ENCODE peak calls at places on chromosomes 3 and 15, in six cellular contexts. One of them, this sample, is unnamed.

GRCh38 chr15:37289109-37289765 is 188.9 kb upstream of the MEIS2 start:
- DNase-seq in PC-9: no peak
- DNase-seq in fibroblast of mammary gland: peak; percentile 27
- DNase-seq in kidney: no peak
- DNase-seq in CD4-positive, alpha-beta memory T cell: no peak
- DNase-seq in breast epithelium: no peak
- DNase-seq in this sample: no peak

GRCh38 chr3:61875488-61875887 is 314.1 kb downstream of the PTPRG start:
- DNase-seq in PC-9: no peak
- DNase-seq in fibroblast of mammary gland: no peak
- DNase-seq in kidney: no peak
- DNase-seq in CD4-positive, alpha-beta memory T cell: no peak
- DNase-seq in breast epithelium: no peak
- DNase-seq in this sample: no peak

GRCh38 chr3:186520957-186521842 is 23.0 kb downstream of the CRYGS start:
- DNase-seq in PC-9: no peak
- DNase-seq in fibroblast of mammary gland: no peak
- DNase-seq in kidney: no peak
- DNase-seq in CD4-positive, alpha-beta memory T cell: no peak
- DNase-seq in breast epithelium: no peak
- DNase-seq in this sample: no peak

GRCh38 chr3:171950373-171950772 is 89.0 kb upstream of the FNDC3B start:
- DNase-seq in PC-9: peak; percentile 65
- DNase-seq in fibroblast of mammary gland: peak; percentile 49
- DNase-seq in kidney: no peak
- DNase-seq in CD4-positive, alpha-beta memory T cell: no peak
- DNase-seq in breast epithelium: no peak
- DNase-seq in this sample: no peak

GRCh38 chr15:42691308-42691707 is 45.6 kb downstream of the CDAN1 start:
- DNase-seq in PC-9: no peak
- DNase-seq in fibroblast of mammary gland: no peak
- DNase-seq in kidney: no peak
- DNase-seq in CD4-positive, alpha-beta memory T cell: no peak
- DNase-seq in breast epithelium: no peak
- DNase-seq in this sample: no peak

GRCh38 chr3:183359036-183359435 is 69.4 kb downstream of the MCF2L2 start:
- DNase-seq in PC-9: no peak
- DNase-seq in fibroblast of mammary gland: peak; percentile 46
- DNase-seq in kidney: no peak
- DNase-seq in CD4-positive, alpha-beta memory T cell: no peak
- DNase-seq in breast epithelium: no peak
- DNase-seq in this sample: no peak

GRCh38 chr3:42689421-42690014 is 4.2 kb downstream of the KLHL40 start:
- DNase-seq in PC-9: no peak
- DNase-seq in fibroblast of mammary gland: no peak
- DNase-seq in kidney: no peak
- DNase-seq in CD4-positive, alpha-beta memory T cell: no peak
- DNase-seq in breast epithelium: no peak
- DNase-seq in this sample: no peak

GRCh38 chr3:195823998-195824397 is 12.3 kb upstream of the MUC4 start:
- DNase-seq in PC-9: peak; percentile 93
- DNase-seq in fibroblast of mammary gland: peak; percentile 38
- DNase-seq in kidney: peak; percentile 69
- DNase-seq in CD4-positive, alpha-beta memory T cell: no peak
- DNase-seq in breast epithelium: peak; percentile 55
- DNase-seq in this sample: no peak

GRCh38 chr3:134299185-134299887 is 48.7 kb upstream of the RYK start:
- DNase-seq in PC-9: no peak
- DNase-seq in fibroblast of mammary gland: peak; percentile 55
- DNase-seq in kidney: no peak
- DNase-seq in CD4-positive, alpha-beta memory T cell: no peak
- DNase-seq in breast epithelium: no peak
- DNase-seq in this sample: no peak

GRCh38 chr3:122183521-122183892 is at the start of gene CASR:
- DNase-seq in PC-9: no peak
- DNase-seq in fibroblast of mammary gland: no peak
- DNase-seq in kidney: peak; percentile 91
- DNase-seq in CD4-positive, alpha-beta memory T cell: no peak
- DNase-seq in breast epithelium: no peak
- DNase-seq in this sample: no peak

GRCh38 chr3:5016218-5017161 is 37.3 kb downstream of the BHLHE40 start:
- DNase-seq in PC-9: peak; percentile 87
- DNase-seq in fibroblast of mammary gland: peak; percentile 65
- DNase-seq in kidney: no peak
- DNase-seq in CD4-positive, alpha-beta memory T cell: peak; percentile 78
- DNase-seq in breast epithelium: no peak
- DNase-seq in this sample: no peak

GRCh38 chr3:59016930-59017616 is 32.8 kb downstream of the CFAP20DC start:
- DNase-seq in PC-9: no peak
- DNase-seq in fibroblast of mammary gland: no peak
- DNase-seq in kidney: no peak
- DNase-seq in CD4-positive, alpha-beta memory T cell: no peak
- DNase-seq in breast epithelium: no peak
- DNase-seq in this sample: no peak

GRCh38 chr3:115092220-115092791 is 54.8 kb downstream of the ZBTB20 start:
- DNase-seq in PC-9: no peak
- DNase-seq in fibroblast of mammary gland: peak; percentile 65
- DNase-seq in kidney: peak; percentile 83
- DNase-seq in CD4-positive, alpha-beta memory T cell: peak; percentile 62
- DNase-seq in breast epithelium: peak; percentile 39
- DNase-seq in this sample: no peak

GRCh38 chr15:88835646-88836045 is 32.4 kb downstream of the ACAN start:
- DNase-seq in PC-9: no peak
- DNase-seq in fibroblast of mammary gland: peak; percentile 53
- DNase-seq in kidney: no peak
- DNase-seq in CD4-positive, alpha-beta memory T cell: no peak
- DNase-seq in breast epithelium: no peak
- DNase-seq in this sample: no peak

GRCh38 chr3:21017115-21017852 is 733.7 kb downstream of the ZNF385D start:
- DNase-seq in PC-9: no peak
- DNase-seq in fibroblast of mammary gland: peak; percentile 2
- DNase-seq in kidney: no peak
- DNase-seq in CD4-positive, alpha-beta memory T cell: no peak
- DNase-seq in breast epithelium: no peak
- DNase-seq in this sample: peak; percentile 22

GRCh38 chr3:35263477-35263876 is 375.8 kb upstream of the ARPP21 start:
- DNase-seq in PC-9: no peak
- DNase-seq in fibroblast of mammary gland: no peak
- DNase-seq in kidney: no peak
- DNase-seq in CD4-positive, alpha-beta memory T cell: no peak
- DNase-seq in breast epithelium: no peak
- DNase-seq in this sample: no peak

GRCh38 chr3:23170306-23170705 is 32.8 kb upstream of the UBE2E2 start:
- DNase-seq in PC-9: no peak
- DNase-seq in fibroblast of mammary gland: peak; percentile 40
- DNase-seq in kidney: no peak
- DNase-seq in CD4-positive, alpha-beta memory T cell: no peak
- DNase-seq in breast epithelium: no peak
- DNase-seq in this sample: no peak

GRCh38 chr15:55742927-55743614 is at the start of gene PRTG:
- DNase-seq in PC-9: peak; percentile 43
- DNase-seq in fibroblast of mammary gland: peak; percentile 76
- DNase-seq in kidney: peak; percentile 89
- DNase-seq in CD4-positive, alpha-beta memory T cell: no peak
- DNase-seq in breast epithelium: no peak
- DNase-seq in this sample: no peak

GRCh38 chr3:156812521-156813335 is 13.4 kb upstream of the LEKR1 start:
- DNase-seq in PC-9: peak; percentile 96
- DNase-seq in fibroblast of mammary gland: peak; percentile 60
- DNase-seq in kidney: no peak
- DNase-seq in CD4-positive, alpha-beta memory T cell: no peak
- DNase-seq in breast epithelium: no peak
- DNase-seq in this sample: no peak

GRCh38 chr3:158100681-158101080 is 5.5 kb downstream of the SHOX2 start:
- DNase-seq in PC-9: no peak
- DNase-seq in fibroblast of mammary gland: no peak
- DNase-seq in kidney: no peak
- DNase-seq in CD4-positive, alpha-beta memory T cell: no peak
- DNase-seq in breast epithelium: no peak
- DNase-seq in this sample: no peak

GRCh38 chr15:56102401-56102800 is 109.0 kb upstream of the NEDD4 start:
- DNase-seq in PC-9: no peak
- DNase-seq in fibroblast of mammary gland: no peak
- DNase-seq in kidney: no peak
- DNase-seq in CD4-positive, alpha-beta memory T cell: no peak
- DNase-seq in breast epithelium: no peak
- DNase-seq in this sample: no peak

GRCh38 chr15:32824777-32825176 is 107.0 kb downstream of the GREM1 start:
- DNase-seq in PC-9: peak; percentile 88
- DNase-seq in fibroblast of mammary gland: peak; percentile 93
- DNase-seq in kidney: no peak
- DNase-seq in CD4-positive, alpha-beta memory T cell: no peak
- DNase-seq in breast epithelium: no peak
- DNase-seq in this sample: no peak

GRCh38 chr3:65785065-65785645 is 253.6 kb downstream of the MAGI1 start:
- DNase-seq in PC-9: peak; percentile 39
- DNase-seq in fibroblast of mammary gland: peak; percentile 80
- DNase-seq in kidney: no peak
- DNase-seq in CD4-positive, alpha-beta memory T cell: no peak
- DNase-seq in breast epithelium: no peak
- DNase-seq in this sample: peak; percentile 20

GRCh38 chr3:154976072-154976983 is 103.8 kb upstream of the MME start:
- DNase-seq in PC-9: no peak
- DNase-seq in fibroblast of mammary gland: no peak
- DNase-seq in kidney: no peak
- DNase-seq in CD4-positive, alpha-beta memory T cell: no peak
- DNase-seq in breast epithelium: no peak
- DNase-seq in this sample: no peak

GRCh38 chr3:153290278-153291015 is 128.4 kb downstream of the RAP2B start:
- DNase-seq in PC-9: no peak
- DNase-seq in fibroblast of mammary gland: peak; percentile 23
- DNase-seq in kidney: no peak
- DNase-seq in CD4-positive, alpha-beta memory T cell: peak; percentile 43
- DNase-seq in breast epithelium: no peak
- DNase-seq in this sample: no peak

GRCh38 chr3:159113476-159113875 is 311.6 kb downstream of the MFSD1 start:
- DNase-seq in PC-9: no peak
- DNase-seq in fibroblast of mammary gland: no peak
- DNase-seq in kidney: no peak
- DNase-seq in CD4-positive, alpha-beta memory T cell: no peak
- DNase-seq in breast epithelium: no peak
- DNase-seq in this sample: no peak

GRCh38 chr3:94928921-94929320 is 866.1 kb downstream of the NSUN3 start:
- DNase-seq in PC-9: peak; percentile 81
- DNase-seq in fibroblast of mammary gland: peak; percentile 49
- DNase-seq in kidney: no peak
- DNase-seq in CD4-positive, alpha-beta memory T cell: no peak
- DNase-seq in breast epithelium: no peak
- DNase-seq in this sample: no peak

GRCh38 chr3:185716436-185717090 is 108.3 kb downstream of the IGF2BP2 start:
- DNase-seq in PC-9: no peak
- DNase-seq in fibroblast of mammary gland: no peak
- DNase-seq in kidney: no peak
- DNase-seq in CD4-positive, alpha-beta memory T cell: no peak
- DNase-seq in breast epithelium: no peak
- DNase-seq in this sample: no peak

GRCh38 chr15:57085267-57085666 is 166.8 kb downstream of the TCF12 start:
- DNase-seq in PC-9: no peak
- DNase-seq in fibroblast of mammary gland: peak; percentile 13
- DNase-seq in kidney: no peak
- DNase-seq in CD4-positive, alpha-beta memory T cell: no peak
- DNase-seq in breast epithelium: no peak
- DNase-seq in this sample: no peak

GRCh38 chr3:128012050-128012449 is 40.2 kb upstream of the SEC61A1 start:
- DNase-seq in PC-9: no peak
- DNase-seq in fibroblast of mammary gland: no peak
- DNase-seq in kidney: no peak
- DNase-seq in CD4-positive, alpha-beta memory T cell: no peak
- DNase-seq in breast epithelium: no peak
- DNase-seq in this sample: no peak

GRCh38 chr3:61530355-61530754 is 31.0 kb upstream of the PTPRG start:
- DNase-seq in PC-9: no peak
- DNase-seq in fibroblast of mammary gland: peak; percentile 56
- DNase-seq in kidney: no peak
- DNase-seq in CD4-positive, alpha-beta memory T cell: no peak
- DNase-seq in breast epithelium: no peak
- DNase-seq in this sample: no peak

GRCh38 chr3:191087391-191087790 is 111.7 kb upstream of the OSTN start:
- DNase-seq in PC-9: no peak
- DNase-seq in fibroblast of mammary gland: peak; percentile 67
- DNase-seq in kidney: no peak
- DNase-seq in CD4-positive, alpha-beta memory T cell: no peak
- DNase-seq in breast epithelium: no peak
- DNase-seq in this sample: no peak

GRCh38 chr15:23437146-23437545 is 9.9 kb downstream of the GOLGA6L2 start:
- DNase-seq in PC-9: no peak
- DNase-seq in fibroblast of mammary gland: no peak
- DNase-seq in kidney: no peak
- DNase-seq in CD4-positive, alpha-beta memory T cell: no peak
- DNase-seq in breast epithelium: no peak
- DNase-seq in this sample: no peak

GRCh38 chr15:78942741-78943140 is 2.1 kb downstream of the CTSH start:
- DNase-seq in PC-9: no peak
- DNase-seq in fibroblast of mammary gland: no peak
- DNase-seq in kidney: no peak
- DNase-seq in CD4-positive, alpha-beta memory T cell: no peak
- DNase-seq in breast epithelium: no peak
- DNase-seq in this sample: no peak
- H3K4me3 ChIP-seq in PC-9: no peak overlapping the region
- H3K4me3 ChIP-seq in fibroblast of mammary gland: no peak overlapping the region
- H3K4me3 ChIP-seq in kidney: peak overlapping the region; percentile 88
- H3K4me3 ChIP-seq in CD4-positive, alpha-beta memory T cell: no peak overlapping the region
- H3K4me3 ChIP-seq in breast epithelium: no peak overlapping the region
- H3K4me3 ChIP-seq in this sample: no peak overlapping the region

GRCh38 chr15:63088532-63089245 is 33.0 kb upstream of the LACTB start:
- DNase-seq in PC-9: no peak
- DNase-seq in fibroblast of mammary gland: no peak
- DNase-seq in kidney: no peak
- DNase-seq in CD4-positive, alpha-beta memory T cell: no peak
- DNase-seq in breast epithelium: no peak
- DNase-seq in this sample: no peak
- H3K4me3 ChIP-seq in PC-9: no peak overlapping the region
- H3K4me3 ChIP-seq in fibroblast of mammary gland: no peak overlapping the region
- H3K4me3 ChIP-seq in kidney: no peak overlapping the region
- H3K4me3 ChIP-seq in CD4-positive, alpha-beta memory T cell: no peak overlapping the region
- H3K4me3 ChIP-seq in breast epithelium: no peak overlapping the region
- H3K4me3 ChIP-seq in this sample: no peak overlapping the region

GRCh38 chr3:192848371-192849233 is 69.1 kb downstream of the MB21D2 start:
- DNase-seq in PC-9: no peak
- DNase-seq in fibroblast of mammary gland: no peak
- DNase-seq in kidney: no peak
- DNase-seq in CD4-positive, alpha-beta memory T cell: no peak
- DNase-seq in breast epithelium: no peak
- DNase-seq in this sample: no peak
- H3K4me3 ChIP-seq in PC-9: no peak overlapping the region
- H3K4me3 ChIP-seq in fibroblast of mammary gland: no peak overlapping the region
- H3K4me3 ChIP-seq in kidney: no peak overlapping the region
- H3K4me3 ChIP-seq in CD4-positive, alpha-beta memory T cell: no peak overlapping the region
- H3K4me3 ChIP-seq in breast epithelium: no peak overlapping the region
- H3K4me3 ChIP-seq in this sample: no peak overlapping the region

DNA sequence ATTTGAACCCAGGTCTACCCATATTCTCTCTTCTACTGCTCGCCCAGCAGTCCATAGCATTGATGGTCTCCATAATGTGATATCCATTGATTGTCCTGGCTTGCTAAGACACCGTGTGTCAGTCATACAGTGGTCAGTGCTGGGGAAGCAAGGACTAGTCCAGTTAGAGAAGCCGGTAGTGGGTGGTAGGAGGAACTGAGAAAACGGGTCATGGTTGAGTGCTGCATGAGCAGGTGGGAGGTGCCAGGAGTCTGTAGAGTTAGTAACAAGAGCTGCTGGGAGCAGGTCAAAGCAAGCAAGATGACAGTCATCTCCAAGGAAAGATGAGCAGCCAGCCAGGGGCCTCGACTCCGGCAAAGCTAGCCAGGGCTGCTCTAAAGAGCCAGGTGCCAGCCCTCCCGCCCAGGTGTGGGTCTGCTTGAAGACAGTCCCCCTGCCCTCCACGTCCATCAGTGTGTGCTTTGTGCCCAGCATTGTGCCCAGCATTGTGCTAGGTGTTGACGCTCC is 29.5 kb upstream of the USP3 start:
- DNase-seq in PC-9: no peak
- DNase-seq in fibroblast of mammary gland: peak; percentile 25
- DNase-seq in kidney: no peak
- DNase-seq in CD4-positive, alpha-beta memory T cell: no peak
- DNase-seq in breast epithelium: no peak
- DNase-seq in this sample: no peak
- H3K4me3 ChIP-seq in PC-9: no peak overlapping the region
- H3K4me3 ChIP-seq in fibroblast of mammary gland: no peak overlapping the region
- H3K4me3 ChIP-seq in kidney: peak overlapping the region; percentile 28
- H3K4me3 ChIP-seq in CD4-positive, alpha-beta memory T cell: no peak overlapping the region
- H3K4me3 ChIP-seq in breast epithelium: no peak overlapping the region
- H3K4me3 ChIP-seq in this sample: no peak overlapping the region